ENCODE peak calls at places on chromosome 2, in eight cellular contexts. A, U, F, X, P, N, Y and H are unnamed samples.

GRCh38 chr2:173511942-173512341 is 157.3 kb downstream of the CDCA7 start:
- DNase-seq in A (peak; percentile 26), U (no peak), F (no peak), X (no peak), P (peak; percentile 50), N (peak; percentile 14), Y (no peak), H (no peak)

GRCh38 chr2:210961249-210961648 is 404.9 kb downstream of the CPS1 start:
- DNase-seq in A (peak; percentile 68), U (no peak), F (no peak), X (peak; percentile 77), P (peak; percentile 29), N (no peak), Y (no peak), H (no peak)

GRCh38 chr2:113233593-113234550 is 44.8 kb downstream of the PAX8 start:
- DNase-seq in A (no peak), U (no peak), F (no peak), X (no peak), P (peak; percentile 45), N (no peak), Y (no peak), H (no peak)

GRCh38 chr2:152370783-152371182 is 35.8 kb downstream of the FMNL2 start:
- DNase-seq in A (no peak), U (no peak), F (no peak), X (no peak), P (no peak), N (no peak), Y (no peak), H (no peak)

GRCh38 chr2:184692137-184692734 is 93.9 kb downstream of the ZNF804A start:
- DNase-seq in A (no peak), U (no peak), F (no peak), X (no peak), P (no peak), N (no peak), Y (no peak), H (no peak)

GRCh38 chr2:98571796-98572195 is 36.5 kb downstream of the COA5 start:
- DNase-seq in A (no peak), U (no peak), F (no peak), X (no peak), P (no peak), N (no peak), Y (no peak), H (no peak)

GRCh38 chr2:85589982-85590791 is 5.4 kb upstream of the RNF181 start:
- DNase-seq in A (peak; percentile 32), U (no peak), F (no peak), X (no peak), P (peak; percentile 56), N (peak; percentile 99), Y (no peak), H (no peak)

GRCh38 chr2:71799013-71799575 is 345.7 kb downstream of the DYSF start:
- DNase-seq in A (no peak), U (no peak), F (no peak), X (no peak), P (no peak), N (no peak), Y (no peak), H (no peak)

GRCh38 chr2:38959938-38960608 is 70.4 kb downstream of the ARHGEF33 start:
- DNase-seq in A (no peak), U (peak; percentile 53), F (peak; percentile 25), X (peak; percentile 47), P (peak; percentile 63), N (peak; percentile 96), Y (peak; percentile 87), H (peak; percentile 77)

GRCh38 chr2:25606892-25607291 is 66.5 kb downstream of the DTNB start:
- DNase-seq in A (peak; percentile 60), U (no peak), F (no peak), X (no peak), P (peak; percentile 48), N (peak; percentile 47), Y (no peak), H (no peak)

GRCh38 chr2:64792310-64792709 is 138.6 kb upstream of the SERTAD2 start:
- DNase-seq in A (peak; percentile 43), U (no peak), F (no peak), X (no peak), P (no peak), N (no peak), Y (no peak), H (no peak)
- TF ChIP-seq CTCF in A (peak; percentile 50), U (no peak), F (no peak), X (no peak), P (no peak), N (no peak), Y (no peak), H (no peak)

DNA sequence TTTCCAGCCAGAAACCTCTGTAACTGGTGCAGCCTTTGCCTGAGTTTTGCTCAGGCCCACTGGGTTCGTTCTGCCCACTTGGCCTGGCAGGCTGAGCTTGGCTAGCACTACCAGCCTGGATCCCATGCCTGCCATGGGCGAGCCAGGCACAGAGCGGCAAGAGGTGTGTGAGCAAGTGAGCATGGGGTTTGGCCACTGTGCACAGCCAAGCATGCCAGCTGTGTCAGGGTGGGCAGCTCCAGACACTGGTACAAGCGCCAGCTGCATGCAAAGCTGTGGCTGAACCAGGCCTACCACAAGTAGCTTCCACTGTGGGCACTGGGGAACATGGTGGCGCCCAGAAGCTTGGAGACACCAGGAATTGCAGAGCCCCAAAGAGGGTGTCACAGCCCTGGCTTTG is 56.3 kb upstream of the LDAH start:
- DNase-seq in A (no peak), U (no peak), F (no peak), X (no peak), P (no peak), N (no peak), Y (no peak), H (no peak)
- H3K27me3 ChIP-seq in A (no peaks in the 10 kb centered on the region), U (peaks cover 5% of the 10 kb centered on the region), F (no peaks in the 10 kb centered on the region), X (no peaks in the 10 kb centered on the region), P (no peaks in the 10 kb centered on the region), N (no peaks in the 10 kb centered on the region), Y (no peaks in the 10 kb centered on the region), H (no peaks in the 10 kb centered on the region)

DNA sequence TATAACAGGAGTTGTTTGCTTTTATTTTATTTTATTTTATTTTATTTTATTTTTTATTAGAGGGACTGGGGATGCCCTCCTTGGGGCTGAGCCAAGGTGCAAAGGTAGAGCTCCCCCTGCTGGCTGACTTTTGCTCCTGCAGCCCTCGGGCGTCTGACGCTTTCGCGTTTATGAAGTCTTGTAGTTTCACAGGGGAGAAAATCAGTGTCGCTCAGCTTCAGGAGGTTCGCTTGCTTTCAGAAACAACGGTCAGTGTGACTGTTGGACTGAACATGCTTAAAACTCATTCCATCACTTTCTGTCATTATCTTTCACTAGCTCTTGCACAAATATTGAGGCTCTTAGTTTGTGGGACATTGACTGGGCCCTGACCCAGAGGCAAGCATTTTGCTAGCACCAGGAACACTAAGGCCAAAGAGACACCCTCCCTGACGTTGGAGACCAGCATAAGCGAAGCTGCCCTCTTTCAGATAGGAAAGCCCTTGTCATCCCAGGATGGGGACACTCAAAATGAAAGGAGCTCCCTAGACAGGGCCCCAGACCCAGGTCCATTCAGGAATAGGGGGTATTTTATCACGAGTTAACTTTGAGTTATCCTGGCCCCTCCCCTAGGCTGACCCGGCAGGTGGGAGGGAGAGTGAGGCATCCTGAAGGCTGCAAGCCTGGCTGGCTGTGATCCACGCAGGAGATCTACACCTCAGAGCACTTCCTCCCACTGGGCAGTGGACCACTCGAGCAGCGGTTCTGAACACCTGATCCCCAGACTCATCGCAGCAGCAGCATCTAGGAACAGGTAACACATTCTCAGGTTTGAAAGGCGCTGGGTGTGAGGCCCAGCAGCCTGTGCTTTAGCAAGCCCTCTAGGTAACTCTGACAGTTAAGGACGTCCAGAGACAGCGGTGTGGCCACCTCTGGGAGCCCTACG is 34.4 kb downstream of the LGALSL start:
- DNase-seq in A (peak; percentile 83), U (peak; percentile 37), F (no peak), X (no peak), P (peak; percentile 44), N (peak; percentile 71), Y (peak; percentile 76), H (peak; percentile 46)
- H3K4me3 ChIP-seq in A (no peak overlapping the region), U (no peak overlapping the region), F (no peak overlapping the region), X (no peak overlapping the region), P (no peak overlapping the region), N (no peak overlapping the region), Y (no peak overlapping the region), H (no peak overlapping the region)

DNA sequence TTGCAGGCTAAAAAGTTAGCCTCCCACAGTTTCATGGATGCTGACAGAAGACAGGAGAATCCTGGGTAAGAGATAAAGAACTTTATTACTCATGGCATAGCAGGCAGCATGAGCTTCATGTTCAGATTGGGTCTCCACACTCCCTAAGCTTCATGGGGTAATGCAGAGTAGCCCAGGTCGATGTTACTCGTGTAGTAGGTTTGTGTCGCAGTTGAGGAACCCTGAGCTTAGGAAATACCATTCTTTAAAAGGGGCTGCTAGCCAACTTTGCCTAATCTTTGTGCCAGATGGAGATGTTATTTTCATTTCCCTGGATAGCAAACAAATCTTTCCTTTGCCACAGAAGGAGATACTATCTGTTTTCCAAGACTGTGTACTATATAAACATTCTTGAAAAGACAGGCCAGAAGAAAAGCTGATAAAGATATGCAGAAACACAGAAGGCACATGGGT is 117.6 kb downstream of the LTBP1 start:
- DNase-seq in A (no peak), U (no peak), F (no peak), X (no peak), P (no peak), N (peak; percentile 63), Y (no peak), H (no peak)
- TF ChIP-seq CTCF in A (no peak), U (no peak), F (no peak), X (no peak), P (no peak), N (no peak), Y (no peak), H (no peak)

GRCh38 chr2:176157499-176158305 is 595 bp downstream of the HOXD3 start:
- DNase-seq in A (no peak), U (no peak), F (no peak), X (no peak), P (no peak), N (no peak), Y (no peak), H (no peak)

GRCh38 chr2:176156301-176156958 is 677 bp upstream of the HOXD3 start:
- DNase-seq in A (no peak), U (no peak), F (no peak), X (no peak), P (no peak), N (no peak), Y (no peak), H (no peak)

GRCh38 chr2:176156959-176157498 is at the start of gene HOXD3:
- DNase-seq in A (no peak), U (no peak), F (no peak), X (no peak), P (no peak), N (no peak), Y (no peak), H (no peak)

GRCh38 chr2:176154853-176155252 is 2.3 kb upstream of the HOXD3 start:
- DNase-seq in A (no peak), U (no peak), F (no peak), X (no peak), P (no peak), N (no peak), Y (no peak), H (no peak)

DNA sequence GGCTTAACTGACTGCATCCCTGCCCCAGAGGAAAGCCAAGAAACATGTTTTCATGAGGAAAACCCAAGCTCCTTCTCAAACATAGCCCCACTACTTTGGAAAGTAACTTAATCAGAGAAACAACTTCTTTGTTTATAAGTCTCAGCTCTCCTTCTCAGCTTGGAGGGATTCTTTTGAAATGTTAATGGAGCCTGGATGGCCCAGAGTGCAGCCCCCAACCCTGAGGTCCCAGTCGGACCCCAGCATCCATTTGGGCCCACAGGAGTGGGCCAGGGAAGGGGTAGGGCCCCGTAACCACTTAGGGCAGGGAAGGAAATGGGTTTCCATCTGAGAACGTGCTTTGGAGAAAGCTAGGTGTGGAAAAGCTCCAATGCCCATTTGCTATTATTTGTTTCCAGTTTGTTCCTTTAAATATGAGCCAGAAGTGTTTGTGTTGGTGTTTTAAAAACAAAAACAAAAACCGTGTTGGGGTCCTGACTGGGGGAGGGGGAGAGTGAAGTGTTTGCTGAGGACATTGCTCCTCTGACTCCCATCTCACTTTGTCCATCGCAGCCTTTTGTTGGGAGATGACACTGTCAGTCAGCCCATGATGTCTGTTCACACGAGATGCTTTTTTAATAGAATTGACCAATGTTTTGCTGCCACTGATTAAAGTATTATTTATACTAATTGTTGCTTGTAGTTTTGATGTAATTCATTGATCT is 1.6 kb upstream of the HOXD3 start:
- DNase-seq in A (no peak), U (no peak), F (no peak), X (no peak), P (no peak), N (no peak), Y (no peak), H (no peak)
- H3K27me3 ChIP-seq in A (no peaks in the 10 kb centered on the region), U (peaks cover 100% of the 10 kb centered on the region), F (no peaks in the 10 kb centered on the region), X (no peaks in the 10 kb centered on the region), P (peaks cover 72% of the 10 kb centered on the region), N (peaks cover 100% of the 10 kb centered on the region), Y (peaks cover 86% of the 10 kb centered on the region), H (peaks cover 1% of the 10 kb centered on the region)